ENCODE peak calls at places on chromosome 16, in five cellular contexts. V is fibroblast of the aortic adventitia, J is fibroblast of villous mesenchyme, N is foreskin fibroblast, M is IMR-90. K is an unnamed sample.

GRCh38 chr16:56038564-56039098 is 152.7 kb upstream of the GNAO1 start:
- DNase-seq in J (no peak), M (no peak), N (no peak), V (no peak), K (no peak)

GRCh38 chr16:25151996-25152395 is 40.5 kb downstream of the LCMT1 start:
- DNase-seq in V (peak; percentile 70), M (peak; percentile 58), N (peak; percentile 38), J (peak; percentile 43), K (peak; percentile 55)

GRCh38 chr16:19698480-19699465 is 19.3 kb downstream of the KNOP1 start:
- DNase-seq in V (peak; percentile 70), M (peak; percentile 20), N (peak; percentile 48), J (no peak), K (peak; percentile 55)

GRCh38 chr16:15906439-15906838 is 18.0 kb upstream of the CEP20 start:
- DNase-seq in J (no peak), M (no peak), V (no peak), N (no peak), K (no peak)

GRCh38 chr16:70341600-70341999 is 5.1 kb upstream of the DDX19A start:
- DNase-seq in N (no peak), J (no peak), M (no peak), V (no peak), K (no peak)

GRCh38 chr16:23081675-23082119 is 67.6 kb downstream of the USP31 start:
- DNase-seq in N (peak; percentile 24), V (peak; percentile 76), M (peak; percentile 35), J (peak; percentile 7), K (peak; percentile 83)

GRCh38 chr16:81748476-81749198 is 30.5 kb upstream of the PLCG2 start:
- DNase-seq in M (no peak), V (no peak), N (no peak), J (no peak), K (no peak)

GRCh38 chr16:74973304-74973703 is 11.6 kb downstream of the WDR59 start:
- DNase-seq in V (no peak), M (no peak), J (no peak), N (no peak), K (no peak)

GRCh38 chr16:27969574-27969973 is 93.9 kb downstream of the GSG1L start:
- DNase-seq in V (peak; percentile 22), J (peak; percentile 29), N (peak; percentile 14), M (peak; percentile 21), K (no peak)

DNA sequence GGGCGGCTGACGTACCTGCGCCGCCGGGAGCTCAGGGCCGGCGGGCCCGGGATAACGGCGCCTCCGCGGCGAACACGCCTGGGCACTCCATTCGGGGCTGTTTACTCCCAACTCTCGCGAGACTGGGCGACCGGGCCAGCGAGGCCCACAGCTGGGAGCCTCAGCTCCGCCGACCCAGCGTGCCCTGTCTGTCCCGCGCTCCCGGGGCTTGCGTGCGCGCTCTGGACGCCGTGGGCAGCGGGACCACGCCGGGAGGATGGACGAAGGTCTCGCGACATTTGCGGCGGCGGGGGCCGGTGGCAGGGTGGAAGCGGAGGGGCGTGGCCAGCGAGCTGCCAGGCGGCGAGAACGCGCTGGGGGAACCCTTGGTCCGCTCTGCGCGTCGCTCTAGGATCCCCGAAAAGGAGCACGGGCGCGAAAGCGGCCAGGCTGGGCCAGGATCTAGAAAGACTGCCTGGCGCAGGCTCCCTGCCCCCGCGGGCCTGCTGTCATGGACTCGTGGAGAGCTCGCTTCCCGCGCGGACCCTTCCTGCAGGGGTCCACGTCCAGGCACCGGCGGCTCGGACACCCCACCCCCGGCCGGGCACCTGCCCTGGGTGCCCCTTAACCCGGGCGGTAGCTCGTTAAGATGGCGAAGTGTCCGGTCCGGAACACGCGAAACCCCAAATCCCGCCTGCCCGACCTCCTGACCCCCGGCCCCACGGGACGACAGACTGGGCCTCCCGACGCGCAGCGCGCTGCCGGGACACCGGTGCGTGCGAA is at the start of gene MBTPS1:
- DNase-seq in M (peak; percentile 97), N (peak; percentile 98), V (peak; percentile 96), J (peak; percentile 98), K (peak; percentile 87)
- TF ChIP-seq CTCF in M (no peak), N (no peak), V (no peak), J (no peak), K (no peak)

DNA sequence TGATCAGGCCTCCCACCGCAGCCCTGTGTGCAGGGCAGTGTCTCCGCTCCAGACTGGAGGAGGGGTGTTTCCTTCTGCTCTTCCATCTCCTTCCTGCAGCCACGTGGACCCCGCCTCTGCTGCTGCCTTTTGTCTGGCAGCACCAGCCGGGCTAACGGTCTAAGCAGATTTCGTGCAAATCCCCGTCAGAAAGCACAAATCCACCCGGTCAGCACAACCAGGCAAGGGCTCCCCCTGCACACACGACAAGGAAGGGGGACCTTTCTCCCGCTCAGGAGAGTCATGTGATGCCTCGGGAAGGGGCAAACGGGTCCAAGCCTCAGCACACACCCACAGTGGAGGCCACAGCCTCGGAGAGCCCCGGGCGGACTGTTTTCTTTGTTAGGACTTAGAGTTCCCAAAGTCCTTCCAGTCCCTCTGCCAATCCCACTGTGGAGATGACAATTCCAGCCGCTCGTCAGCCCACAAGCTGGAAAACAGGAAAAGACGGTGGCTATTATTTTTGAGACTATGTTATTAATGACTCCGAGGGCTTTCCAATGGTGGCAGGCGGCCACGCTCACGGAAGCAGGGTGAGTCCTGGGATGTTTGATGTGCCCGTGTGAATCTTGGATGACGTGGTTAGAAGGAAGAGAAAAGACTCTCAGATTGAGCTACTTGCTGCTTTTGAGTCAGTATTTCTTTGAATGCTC is 22.5 kb upstream of the MEAK7 start:
- DNase-seq in V (peak; percentile 73), M (peak; percentile 49), N (peak; percentile 44), J (peak; percentile 35), K (no peak)
- H3K4me3 ChIP-seq in V (no peak overlapping the region), M (no peak overlapping the region), N (no peak overlapping the region), J (no peak overlapping the region), K (no peak overlapping the region)

GRCh38 chr16:30985401-30986128 is 558 bp downstream of the HSD3B7 start:
- DNase-seq in M (no peak), J (no peak), V (peak; percentile 16), N (peak; percentile 64), K (no peak)
- TF ChIP-seq CTCF in M (no peak), J (no peak), V (no peak), N (no peak), K (no peak)

GRCh38 chr16:58820359-58820758 is 86.2 kb upstream of the GOT2 start:
- DNase-seq in J (no peak), V (no peak), M (no peak), N (no peak), K (no peak)

GRCh38 chr16:58815188-58815888 is 81.2 kb upstream of the GOT2 start:
- DNase-seq in N (no peak), J (no peak), M (no peak), V (no peak), K (no peak)

GRCh38 chr16:58809213-58809612 is 75.1 kb upstream of the GOT2 start:
- DNase-seq in N (no peak), V (no peak), M (no peak), J (no peak), K (no peak)

GRCh38 chr16:58814348-58814801 is 80.3 kb upstream of the GOT2 start:
- DNase-seq in J (peak; percentile 43), V (peak; percentile 54), N (peak; percentile 21), M (peak; percentile 30), K (no peak)
- H3K4me3 ChIP-seq in J (no peak overlapping the region), V (peak overlapping the region; percentile 46), N (peak overlapping the region; percentile 48), M (peak overlapping the region; percentile 37), K (no peak overlapping the region)

GRCh38 chr16:67663151-67663876 is 2.6 kb downstream of the PARD6A start:
- DNase-seq in V (no peak), J (no peak), N (no peak), M (no peak), K (no peak)
- TF ChIP-seq CTCF in V (peak; percentile 3), J (peak; percentile 21), N (peak; percentile 21), M (peak; percentile 35), K (peak; percentile 27)

K was measured in AG09309.